ENCODE peak calls at places on chromosomes 6 and 20, in nine cellular contexts. R is heart right ventricle; G is stimulated activated CD8-positive, alpha-beta memory T cell treated with anti-CD3 and anti-CD28 coated beads, Interleukin-12 subunit alpha, Interleukin-12 subunit beta, amount 100 ng/mL, for 4 hours; D is foreskin fibroblast; E is EL; H is T-helper 2 cell; P is astrocyte of the spinal cord; V is ELR; X is activated B cell treated with CpG ODN at 0.5 μM for 24 hours. C is an unnamed sample.

GRCh38 chr20:18176318-18176785 is 38.7 kb downstream of the KAT14 start:
- DNase-seq in R (no peak), G (no peak), D (no peak), E (no peak), H (no peak), P (no peak), V (no peak), X (no peak), C (no peak)

GRCh38 chr6:87699576-87699975 is 2.5 kb downstream of the AKIRIN2 start:
- DNase-seq in R (no peak), G (no peak), D (no peak), E (no peak), H (no peak), P (no peak), V (no peak), X (no peak), C (no peak)

GRCh38 chr6:113833537-113833936 is 23.6 kb upstream of the MARCKS start:
- DNase-seq in R (no peak), G (no peak), D (peak; percentile 67), E (peak; percentile 66), H (no peak), P (peak; percentile 53), V (peak; percentile 80), X (no peak), C (peak; percentile 48)

GRCh38 chr20:45611054-45611453 is 18.5 kb upstream of the WFDC10A start:
- DNase-seq in R (no peak), G (no peak), D (peak; percentile 88), E (peak; percentile 81), H (no peak), P (peak; percentile 54), V (peak; percentile 85), X (no peak), C (peak; percentile 93)

GRCh38 chr6:75493400-75494064 is at the start of gene FILIP1:
- DNase-seq in R (peak; percentile 86), G (no peak), D (peak; percentile 67), E (no peak), H (no peak), P (peak; percentile 29), V (peak; percentile 4), X (no peak), C (peak; percentile 56)

GRCh38 chr6:42901538-42901957 is 14.3 kb upstream of the PTCRA start:
- DNase-seq in R (peak; percentile 86), G (peak; percentile 13), D (peak; percentile 88), E (peak; percentile 87), H (peak; percentile 46), P (peak; percentile 83), V (peak; percentile 90), X (no peak), C (peak; percentile 84)

GRCh38 chr6:5471044-5471443 is 209.7 kb downstream of the FARS2 start:
- DNase-seq in R (peak; percentile 48), G (peak; percentile 8), D (peak; percentile 83), E (peak; percentile 59), H (peak; percentile 15), P (peak; percentile 70), V (peak; percentile 73), X (peak; percentile 24), C (peak; percentile 41)

GRCh38 chr6:21188505-21189223 is 404.9 kb upstream of the SOX4 start:
- DNase-seq in R (no peak), G (no peak), D (no peak), E (no peak), H (no peak), P (peak; percentile 16), V (no peak), X (no peak), C (no peak)

GRCh38 chr6:116840091-116840490 is 11.2 kb upstream of the GPRC6A start:
- DNase-seq in R (no peak), G (no peak), D (peak; percentile 67), E (peak; percentile 60), H (no peak), P (peak; percentile 31), V (peak; percentile 81), X (no peak), C (peak; percentile 69)

GRCh38 chr20:18802012-18802634 is 11.5 kb upstream of the SCP2D1 start:
- DNase-seq in R (no peak), G (no peak), D (no peak), E (no peak), H (no peak), P (no peak), V (no peak), X (no peak), C (no peak)

GRCh38 chr20:5865604-5866003 is 84.7 kb downstream of the TRMT6 start:
- DNase-seq in R (no peak), G (no peak), D (no peak), E (no peak), H (no peak), P (no peak), V (no peak), X (no peak), C (no peak)

GRCh38 chr6:20332441-20333006 is 69.2 kb upstream of the E2F3 start:
- DNase-seq in R (no peak), G (no peak), D (no peak), E (no peak), H (no peak), P (no peak), V (no peak), X (no peak), C (no peak)

GRCh38 chr6:39530201-39530759 is 194.9 kb downstream of the KIF6 start:
- DNase-seq in R (no peak), G (no peak), D (peak; percentile 57), E (peak; percentile 14), H (no peak), P (peak; percentile 66), V (peak; percentile 49), X (no peak), C (no peak)

GRCh38 chr6:46985943-46986342 is 56.2 kb downstream of the ADGRF1 start:
- DNase-seq in R (no peak), G (no peak), D (peak; percentile 56), E (peak; percentile 55), H (no peak), P (peak; percentile 27), V (peak; percentile 76), X (no peak), C (peak; percentile 29)

GRCh38 chr6:144639654-144640053 is 354.5 kb downstream of the UTRN start:
- DNase-seq in R (no peak), G (no peak), D (no peak), E (no peak), H (no peak), P (no peak), V (no peak), X (no peak), C (no peak)

GRCh38 chr6:144285798-144286502 is 815 bp downstream of the UTRN start:
- DNase-seq in R (peak; percentile 74), G (peak; percentile 24), D (peak; percentile 78), E (peak; percentile 79), H (peak; percentile 9), P (no peak), V (peak; percentile 72), X (peak; percentile 43), C (peak; percentile 67)

GRCh38 chr6:110778331-110778730 is 36.9 kb downstream of the CDK19 start:
- DNase-seq in R (no peak), G (no peak), D (no peak), E (no peak), H (no peak), P (no peak), V (no peak), X (no peak), C (no peak)

GRCh38 chr6:43644940-43645612 is at the start of gene RSPH9:
- DNase-seq in R (peak; percentile 61), G (peak; percentile 32), D (peak; percentile 88), E (peak; percentile 65), H (peak; percentile 62), P (peak; percentile 78), V (peak; percentile 58), X (peak; percentile 72), C (no peak)

GRCh38 chr6:132082421-132082820 is 131.2 kb upstream of the CCN2 start:
- DNase-seq in R (no peak), G (no peak), D (peak; percentile 55), E (peak; percentile 54), H (no peak), P (no peak), V (peak; percentile 67), X (no peak), C (no peak)

GRCh38 chr20:58976095-58976730 is 4.8 kb upstream of the NELFCD start:
- DNase-seq in R (no peak), G (no peak), D (no peak), E (no peak), H (no peak), P (no peak), V (peak; percentile 16), X (no peak), C (no peak)

GRCh38 chr6:42197574-42198362 is 3.0 kb upstream of the GUCA1B start:
- DNase-seq in R (no peak), G (no peak), D (peak; percentile 86), E (peak; percentile 88), H (no peak), P (peak; percentile 51), V (peak; percentile 82), X (no peak), C (peak; percentile 80)

GRCh38 chr6:4593891-4594445 is 182.2 kb upstream of the CDYL start:
- DNase-seq in R (no peak), G (no peak), D (no peak), E (no peak), H (no peak), P (no peak), V (no peak), X (no peak), C (no peak)